ENCODE peak calls at places on chromosomes 11 and 22, in eight cellular contexts. Q, O, N, C, F, T, S and K are unnamed samples.

GRCh38 chr22:24553597-24554315 is 1.2 kb downstream of the GUCD1 start:
- DNase-seq in Q (no peak), S (no peak), O (peak; percentile 41), C (no peak), T (no peak), F (no peak), N (peak; percentile 71), K (no peak)

GRCh38 chr11:96112192-96113099 is 188.5 kb upstream of the MTMR2 start:
- DNase-seq in N (no peak), O (peak; percentile 65), C (no peak), S (peak; percentile 72), Q (no peak), F (peak; percentile 36), T (no peak), K (peak; percentile 58)

GRCh38 chr11:33323421-33323820 is 66.2 kb downstream of the HIPK3 start:
- DNase-seq in O (no peak), C (no peak), Q (no peak), T (no peak), S (no peak), F (no peak), N (no peak), K (no peak)

GRCh38 chr11:5696210-5696609 is 6.6 kb downstream of the TRIM22 start:
- DNase-seq in Q (no peak), F (no peak), S (no peak), C (no peak), T (no peak), O (peak; percentile 37), N (no peak), K (no peak)

GRCh38 chr11:119334173-119334930 is at the start of gene RNF26:
- DNase-seq in F (peak; percentile 98), Q (peak; percentile 89), C (peak; percentile 98), T (peak; percentile 88), O (peak; percentile 99), N (peak; percentile 96), S (peak; percentile 97), K (peak; percentile 99)

GRCh38 chr11:96177132-96177531 is 165.9 kb downstream of the MAML2 start:
- DNase-seq in O (no peak), S (no peak), T (no peak), Q (no peak), C (no peak), N (no peak), F (no peak), K (no peak)

GRCh38 chr11:10777806-10778205 is 26.8 kb downstream of the CTR9 start:
- DNase-seq in Q (no peak), C (no peak), S (no peak), T (no peak), F (no peak), O (no peak), N (no peak), K (no peak)

GRCh38 chr11:15053201-15053685 is 20.1 kb upstream of the CALCB start:
- DNase-seq in O (peak; percentile 12), T (no peak), N (no peak), C (no peak), Q (no peak), S (peak; percentile 51), F (peak; percentile 66), K (no peak)

GRCh38 chr11:38302564-38302963 is 1704.5 kb upstream of the RAG2 start:
- DNase-seq in O (no peak), F (no peak), T (no peak), Q (no peak), S (no peak), N (no peak), C (no peak), K (no peak)

GRCh38 chr11:12418019-12418611 is 40.7 kb downstream of the PARVA start:
- DNase-seq in C (no peak), T (no peak), N (peak; percentile 52), O (peak; percentile 58), Q (no peak), F (peak; percentile 62), S (no peak), K (no peak)

GRCh38 chr11:46860218-46860617 is 14.1 kb upstream of the CKAP5 start:
- DNase-seq in Q (no peak), S (no peak), O (no peak), C (no peak), N (no peak), F (no peak), T (no peak), K (no peak)

GRCh38 chr11:46856605-46857339 is 10.7 kb upstream of the CKAP5 start:
- DNase-seq in C (no peak), O (no peak), T (no peak), F (no peak), N (no peak), Q (no peak), S (no peak), K (no peak)

GRCh38 chr11:46855863-46856262 is 9.8 kb upstream of the CKAP5 start:
- DNase-seq in Q (no peak), F (no peak), S (no peak), O (no peak), C (no peak), N (no peak), T (no peak), K (no peak)

GRCh38 chr11:46857666-46858065 is 11.6 kb upstream of the CKAP5 start:
- DNase-seq in Q (no peak), S (no peak), T (no peak), N (no peak), C (no peak), O (no peak), F (no peak), K (no peak)

GRCh38 chr11:46858920-46859531 is 12.9 kb upstream of the CKAP5 start:
- DNase-seq in N (no peak), F (no peak), C (no peak), T (no peak), O (no peak), S (no peak), Q (no peak), K (no peak)
- TF ChIP-seq CTCF in N (no peak), F (no peak), C (no peak), T (no peak), O (no peak), S (no peak), Q (no peak), K (no peak)

GRCh38 chr11:126680109-126680508 is 320.5 kb downstream of the KIRREL3 start:
- DNase-seq in N (no peak), F (no peak), O (no peak), S (no peak), T (no peak), Q (no peak), C (no peak), K (no peak)
- TF ChIP-seq CTCF in N (no peak), F (no peak), O (no peak), S (no peak), T (no peak), Q (no peak), C (no peak), K (no peak)

DNA sequence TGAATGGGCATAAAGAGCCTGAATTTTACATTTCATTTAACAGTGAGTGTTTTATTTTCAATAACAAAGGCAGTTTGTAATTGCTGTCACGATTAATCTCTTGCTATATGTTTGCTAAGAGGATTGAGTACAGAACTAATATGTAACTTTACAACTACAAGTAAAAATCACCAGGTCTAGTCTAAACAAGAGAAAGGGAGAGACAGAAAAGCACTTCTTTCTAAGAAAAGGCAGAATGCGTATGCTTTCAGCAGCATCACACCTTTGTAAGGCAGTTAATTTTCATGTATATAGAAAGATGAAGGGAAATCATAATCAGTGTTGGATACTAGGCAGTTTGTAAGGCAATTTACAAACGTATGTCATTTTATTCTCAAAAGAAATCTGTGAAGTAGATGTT is 169.8 kb downstream of the NELL1 start:
- DNase-seq in T (no peak), F (no peak), Q (no peak), S (no peak), C (no peak), O (no peak), N (no peak), K (no peak)
- TF ChIP-seq CTCF in T (no peak), F (no peak), Q (no peak), S (no peak), C (no peak), O (no peak), N (no peak), K (no peak)

GRCh38 chr11:62911137-62912130 is 9.7 kb downstream of the CHRM1 start:
- DNase-seq in F (no peak), C (no peak), Q (no peak), O (no peak), N (no peak), S (no peak), T (no peak), K (no peak)

GRCh38 chr11:62908468-62909072 is 12.6 kb downstream of the CHRM1 start:
- DNase-seq in C (no peak), T (no peak), O (no peak), F (no peak), N (no peak), S (no peak), Q (no peak), K (no peak)

GRCh38 chr11:62910141-62910882 is 10.9 kb downstream of the CHRM1 start:
- DNase-seq in F (no peak), O (no peak), T (no peak), C (no peak), N (no peak), S (no peak), Q (no peak), K (no peak)

GRCh38 chr11:62912268-62912667 is 8.9 kb downstream of the CHRM1 start:
- DNase-seq in C (no peak), F (no peak), N (no peak), T (no peak), O (no peak), S (no peak), Q (no peak), K (no peak)

GRCh38 chr11:62909107-62909894 is 11.9 kb downstream of the CHRM1 start:
- DNase-seq in O (peak; percentile 85), N (peak; percentile 86), T (no peak), F (peak; percentile 50), S (peak; percentile 55), C (peak; percentile 35), Q (peak; percentile 84), K (peak; percentile 71)
- TF ChIP-seq CTCF in O (peak; percentile 80), N (peak; percentile 67), T (peak; percentile 69), F (peak; percentile 56), S (peak; percentile 55), C (peak; percentile 47), Q (peak; percentile 75), K (peak; percentile 26)

GRCh38 chr11:75565916-75566762 is 4.1 kb downstream of the SERPINH1 start:
- DNase-seq in F (no peak), N (no peak), T (no peak), C (no peak), Q (no peak), O (peak; percentile 27), S (peak; percentile 42), K (no peak)
- TF ChIP-seq CTCF in F (no peak), N (no peak), T (no peak), C (no peak), Q (no peak), O (peak; percentile 22), S (no peak), K (no peak)

DNA sequence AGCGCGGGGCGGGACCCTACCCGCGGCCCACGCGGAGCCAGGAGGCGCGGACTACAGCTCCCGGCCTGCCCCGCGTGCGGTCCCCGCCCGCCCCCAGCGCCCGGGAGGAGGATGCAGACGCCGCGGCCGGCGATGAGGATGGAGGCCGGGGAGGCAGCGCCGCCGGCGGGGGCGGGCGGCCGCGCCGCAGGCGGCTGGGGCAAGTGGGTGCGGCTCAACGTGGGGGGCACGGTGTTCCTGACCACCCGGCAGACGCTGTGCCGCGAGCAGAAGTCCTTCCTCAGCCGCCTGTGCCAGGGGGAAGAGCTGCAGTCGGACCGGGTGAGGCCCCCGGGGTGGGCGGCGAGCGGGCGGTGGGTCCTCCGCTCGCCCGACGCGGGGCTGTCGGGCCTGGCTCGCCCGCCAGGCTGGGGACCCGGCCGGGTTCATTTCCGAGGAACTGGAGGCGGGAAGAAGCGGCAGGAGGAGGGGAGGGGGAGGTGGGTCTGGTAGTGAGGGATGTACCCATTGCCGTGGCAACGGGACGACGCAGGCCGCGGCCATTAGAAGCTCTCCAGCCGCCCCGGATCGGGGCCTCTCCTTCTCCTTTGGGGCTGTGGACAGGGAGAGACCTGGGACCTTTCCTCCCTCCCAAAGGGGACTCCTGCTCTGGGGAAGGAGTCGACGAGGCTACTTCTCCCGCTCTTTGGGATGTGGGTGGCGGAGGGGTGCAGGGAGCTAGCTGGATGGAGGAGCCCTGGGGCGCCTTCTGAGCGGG is at the start of gene KCTD17:
- DNase-seq in Q (peak; percentile 72), C (peak; percentile 58), N (peak; percentile 79), T (no peak), F (peak; percentile 60), O (peak; percentile 66), S (peak; percentile 84), K (peak; percentile 98)
- TF ChIP-seq CTCF in Q (no peak), C (no peak), N (no peak), T (no peak), F (no peak), O (no peak), S (no peak), K (no peak)